ENCODE peak calls at places on chromosomes 16 and 17, in four cellular contexts. C, S, Q and H are unnamed samples.

GRCh38 chr17:53387745-53388144 is 435.0 kb upstream of the KIF2B start:
- DNase-seq in C (no peak), Q (no peak), S (peak; percentile 8), H (no peak)

GRCh38 chr16:2825049-2825742 is 4.9 kb upstream of the ZG16B start:
- DNase-seq in S (no peak), C (no peak), Q (no peak), H (no peak)

GRCh38 chr16:549544-550263 is 10.5 kb upstream of the PRR35 start:
- DNase-seq in C (no peak), Q (no peak), S (no peak), H (no peak)

GRCh38 chr16:12690024-12690423 is 113.7 kb downstream of the CPPED1 start:
- DNase-seq in C (no peak), S (no peak), Q (no peak), H (no peak)

GRCh38 chr17:40259505-40259904 is 28.2 kb upstream of the CDC6 start:
- DNase-seq in C (no peak), Q (no peak), S (no peak), H (no peak)

GRCh38 chr16:9134739-9135138 is 43.3 kb downstream of the HAPSTR1 start:
- DNase-seq in Q (peak; percentile 21), S (peak; percentile 72), C (no peak), H (no peak)

GRCh38 chr16:49844399-49844798 is 11.5 kb downstream of the ZNF423 start:
- DNase-seq in Q (no peak), C (no peak), S (no peak), H (no peak)

GRCh38 chr17:77002103-77003045 is 134.2 kb downstream of the MGAT5B start:
- DNase-seq in C (no peak), Q (peak; percentile 30), S (peak; percentile 96), H (no peak)

GRCh38 chr17:49645654-49646053 is 32.2 kb downstream of the SPOP start:
- DNase-seq in Q (no peak), S (no peak), C (no peak), H (no peak)

GRCh38 chr16:10834130-10834529 is 15.5 kb upstream of the TVP23A start:
- DNase-seq in Q (no peak), S (no peak), C (no peak), H (no peak)